ENCODE peak calls at places on chromosomes 13 and 19, in ten cellular contexts. B is naive thymus-derived CD4-positive, alpha-beta T cell; T is tibial nerve; D is HCT116; G is H9; P is foreskin keratinocyte; O is PC-3; Q is Panc1; S is cardiac muscle cell; K is heart left ventricle. N is an unnamed sample. For H3K4me1, the result is how much of the 10 kb centered on the place peaks cover.

GRCh38 chr13:91747164-91747563 is 348.7 kb downstream of the GPC5 start:
- DNase-seq in S (no peak), K (no peak), O (no peak), Q (no peak), B (no peak), T (no peak), D (no peak), G (no peak), P (no peak), N (no peak)

GRCh38 chr13:74574964-74575728 is 440.9 kb upstream of the KLF12 start:
- DNase-seq in Q (no peak), O (no peak), S (no peak), D (no peak), K (no peak), G (peak), T (no peak), B (no peak), P (no peak), N (no peak)

GRCh38 chr13:46612258-46612657 is 59.3 kb downstream of the LRCH1 start:
- DNase-seq in O (no peak), T (no peak), S (no peak), D (no peak), P (no peak), K (no peak), B (no peak), G (no peak), Q (no peak), N (no peak)

GRCh38 chr13:113774177-113775107 is 15.4 kb downstream of the TMEM255B start:
- DNase-seq in Q (peak), B (no peak), T (no peak), K (no peak), G (no peak), P (peak), O (peak), S (no peak), D (no peak), N (no peak)

GRCh38 chr19:54427586-54427985 is 12.3 kb downstream of the TTYH1 start:
- DNase-seq in S (no peak), O (no peak), K (no peak), D (no peak), Q (no peak), G (no peak), T (no peak), B (no peak), P (no peak), N (no peak)

GRCh38 chr13:83449666-83450395 is 432.4 kb downstream of the SLITRK1 start:
- DNase-seq in T (no peak), P (peak), D (no peak), Q (peak), K (no peak), O (peak), G (no peak), B (no peak), S (no peak), N (no peak)

GRCh38 chr19:49766938-49767315 is at the start of gene AP2A1:
- DNase-seq in S (no peak), G (no peak), O (no peak), D (no peak), B (no peak), P (no peak), Q (no peak), T (peak), K (no peak), N (no peak)

GRCh38 chr13:42270857-42271215 is 1.1 kb upstream of the AKAP11 start:
- DNase-seq in Q (no peak), O (no peak), T (no peak), P (no peak), G (no peak), K (no peak), B (no peak), D (no peak), S (no peak), N (no peak)

GRCh38 chr13:112954488-112955270 is 14.3 kb upstream of the MCF2L start:
- DNase-seq in O (no peak), T (no peak), K (no peak), D (no peak), B (no peak), G (no peak), Q (no peak), P (no peak), S (no peak), N (no peak)

GRCh38 chr19:18287836-18288772 is 6.7 kb upstream of the JUND start:
- DNase-seq in D (no peak), Q (no peak), K (no peak), P (no peak), T (no peak), B (no peak), S (peak), G (peak), O (no peak), N (no peak)

GRCh38 chr13:96862093-96862492 is 132.2 kb downstream of the OXGR1 start:
- DNase-seq in G (no peak), P (no peak), S (no peak), B (no peak), Q (no peak), K (no peak), O (no peak), D (no peak), T (no peak), N (no peak)

GRCh38 chr19:35915508-35915907 is 7.4 kb upstream of the TYROBP start:
- DNase-seq in O (no peak), S (no peak), T (no peak), Q (no peak), P (no peak), G (no peak), K (no peak), B (no peak), D (no peak), N (no peak)

GRCh38 chr19:35123573-35123972 is 8.0 kb downstream of the FXYD3 start:
- DNase-seq in Q (no peak), D (no peak), O (peak), P (peak), K (no peak), T (peak), G (no peak), S (no peak), B (no peak), N (no peak)

GRCh38 chr13:96089749-96090239 is at the start of gene HS6ST3:
- DNase-seq in Q (no peak), O (peak), K (peak), D (peak), B (no peak), G (peak), T (no peak), S (peak), P (no peak), N (no peak)

GRCh38 chr19:35311901-35312665 is 16.9 kb upstream of the CD22 start:
- DNase-seq in G (no peak), T (no peak), B (no peak), D (no peak), K (no peak), S (no peak), P (no peak), O (no peak), Q (no peak), N (no peak)

GRCh38 chr19:30691767-30692516 is 319.8 kb downstream of the ZNF536 start:
- DNase-seq in B (no peak), K (no peak), Q (no peak), S (no peak), O (no peak), T (no peak), D (no peak), G (no peak), P (no peak), N (no peak)

GRCh38 chr13:26518433-26519084 is 38.9 kb upstream of the WASF3 start:
- DNase-seq in S (no peak), Q (no peak), K (no peak), T (no peak), D (no peak), B (no peak), O (no peak), G (no peak), P (no peak), N (no peak)

GRCh38 chr13:40315416-40316064 is 350.9 kb downstream of the FOXO1 start:
- DNase-seq in S (no peak), P (peak), D (no peak), O (no peak), B (peak), T (no peak), G (no peak), Q (no peak), K (no peak), N (peak)

GRCh38 chr19:3248728-3249315 is 24.4 kb downstream of the CELF5 start:
- DNase-seq in S (no peak), K (no peak), O (no peak), B (no peak), D (no peak), T (no peak), Q (no peak), G (no peak), P (no peak), N (no peak)

GRCh38 chr13:98372886-98373285 is 195.8 kb upstream of the RNF113B start:
- DNase-seq in T (no peak), S (peak), Q (no peak), P (no peak), O (no peak), D (no peak), K (no peak), B (no peak), G (no peak), N (no peak)

GRCh38 chr13:113798200-113798811 is 39.3 kb downstream of the TMEM255B start:
- DNase-seq in G (no peak), B (no peak), T (no peak), Q (no peak), K (no peak), O (no peak), P (no peak), S (no peak), D (no peak), N (no peak)

GRCh38 chr19:16207490-16208025 is 9.8 kb downstream of the AP1M1 start:
- DNase-seq in D (no peak), O (no peak), K (no peak), T (no peak), G (no peak), S (no peak), P (no peak), B (no peak), Q (no peak), N (no peak)

GRCh38 chr19:50312967-50313811 is 16.0 kb downstream of the KCNC3 start:
- DNase-seq in G (no peak), D (no peak), S (no peak), K (no peak), P (no peak), Q (no peak), B (no peak), T (no peak), O (no peak), N (no peak)

GRCh38 chr13:47545630-47546029 is 455.4 kb downstream of the SUCLA2 start:
- DNase-seq in D (no peak), B (no peak), G (no peak), S (no peak), T (no peak), P (no peak), K (no peak), Q (no peak), O (no peak), N (no peak)

GRCh38 chr13:110950819-110951570 is 36.1 kb upstream of the ANKRD10 start:
- DNase-seq in Q (no peak), G (no peak), B (no peak), T (no peak), P (no peak), K (no peak), D (no peak), S (no peak), O (no peak), N (no peak)

GRCh38 chr19:13437919-13438618 is 68.2 kb downstream of the CACNA1A start:
- DNase-seq in G (no peak), D (no peak), P (peak), S (no peak), Q (no peak), O (no peak), B (no peak), K (no peak), T (no peak), N (no peak)

GRCh38 chr13:94272038-94272437 is 207.4 kb downstream of the DCT start:
- DNase-seq in O (peak), P (peak), G (no peak), K (no peak), B (no peak), T (no peak), Q (no peak), D (no peak), S (no peak), N (no peak)

GRCh38 chr19:3268326-3268725 is 43.9 kb downstream of the CELF5 start:
- DNase-seq in S (no peak), Q (no peak), T (no peak), D (no peak), G (no peak), B (no peak), K (no peak), P (no peak), O (no peak), N (no peak)

GRCh38 chr19:40549007-40549708 is 27.5 kb upstream of the SHKBP1 start:
- DNase-seq in K (peak), O (peak), S (peak), Q (no peak), D (peak), T (no peak), B (peak), P (no peak), G (peak), N (peak)

GRCh38 chr19:14333101-14333871 is 48.0 kb upstream of the ADGRE5 start:
- DNase-seq in Q (no peak), O (peak), G (peak), B (no peak), S (peak), T (no peak), D (no peak), K (no peak), P (peak), N (no peak)

GRCh38 chr13:30021611-30022010 is 171.2 kb upstream of the UBL3 start:
- DNase-seq in T (no peak), K (no peak), B (no peak), Q (no peak), O (no peak), S (no peak), G (no peak), D (no peak), P (no peak), N (no peak)

GRCh38 chr13:50244355-50244912 is 229.2 kb downstream of the KCNRG start:
- DNase-seq in T (no peak), K (no peak), Q (no peak), P (no peak), G (no peak), B (no peak), D (no peak), S (no peak), O (no peak), N (no peak)

GRCh38 chr13:30234763-30235162 is 72.6 kb downstream of the KATNAL1 start:
- DNase-seq in B (no peak), D (no peak), P (no peak), Q (no peak), G (no peak), O (no peak), S (no peak), K (no peak), T (no peak), N (no peak)

GRCh38 chr13:20544186-20544914 is 18.7 kb upstream of the CRYL1 start:
- DNase-seq in S (no peak), T (no peak), P (no peak), O (no peak), Q (no peak), D (no peak), K (no peak), B (no peak), G (no peak), N (no peak)

GRCh38 chr13:84609716-84610115 is 727.4 kb upstream of the SLITRK1 start:
- DNase-seq in B (no peak), T (no peak), P (peak), D (no peak), S (no peak), G (no peak), K (no peak), Q (no peak), O (peak), N (no peak)

GRCh38 chr19:50979758-50980157 is 4.0 kb downstream of the KLK7 start:
- DNase-seq in S (no peak), B (no peak), Q (no peak), T (no peak), K (no peak), D (no peak), O (no peak), P (no peak), G (no peak), N (no peak)

DNA sequence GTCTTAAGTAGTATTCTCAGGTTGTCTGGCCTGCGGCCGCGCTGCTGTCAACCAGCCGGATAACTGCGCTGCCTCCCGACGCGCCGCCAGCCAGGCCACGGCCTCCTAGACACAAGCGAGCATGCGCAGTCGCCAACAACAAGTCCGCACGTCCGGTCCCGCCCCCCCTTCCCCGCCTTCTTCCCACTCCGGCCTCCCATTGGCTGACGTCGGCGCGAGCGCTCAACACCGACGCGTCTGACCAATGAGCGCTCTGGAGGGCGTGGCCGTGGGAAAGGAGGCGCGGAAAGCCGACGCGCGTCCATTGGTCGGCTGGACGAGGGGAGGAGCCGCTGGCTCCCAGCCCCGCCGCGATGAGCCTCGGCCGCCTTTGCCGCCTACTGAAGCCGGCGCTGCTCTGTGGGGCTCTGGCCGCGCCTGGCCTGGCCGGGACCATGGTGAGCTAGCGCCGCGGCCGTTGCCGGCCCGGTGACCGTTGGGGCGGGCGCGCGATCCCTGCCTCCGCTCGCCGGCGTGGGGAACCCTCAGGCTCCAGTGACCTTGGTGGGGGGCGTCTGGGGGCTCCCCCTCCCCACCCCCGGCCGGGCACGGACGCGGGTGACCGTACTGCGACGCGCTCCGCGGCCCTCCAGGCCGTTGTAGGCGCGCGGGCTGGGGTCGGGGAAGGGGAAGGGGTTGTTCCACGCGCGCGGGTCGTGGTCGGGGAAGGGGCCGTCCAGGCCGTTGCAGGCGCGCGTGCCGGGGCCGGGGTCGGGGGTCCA is at the start of gene GPX4:
- DNase-seq in B (peak), S (peak), O (peak), T (peak), G (peak), P (peak), Q (peak), K (peak), D (peak), N (peak)
- H3K4me1 ChIP-seq in B (under half), S (under half), O (under half), T (under half), G (under half), P (under half), Q (under half), K (half or more), D (under half), N (under half)

GRCh38 chr13:99723847-99724246 is 222.6 kb downstream of the TM9SF2 start:
- DNase-seq in P (no peak), K (no peak), S (no peak), T (no peak), Q (no peak), G (no peak), D (no peak), O (no peak), B (no peak), N (no peak)

GRCh38 chr13:99722931-99723330 is 221.7 kb downstream of the TM9SF2 start:
- DNase-seq in K (no peak), O (no peak), D (no peak), T (no peak), P (no peak), B (no peak), G (no peak), Q (no peak), S (no peak), N (no peak)

GRCh38 chr13:99724633-99725517 is 223.6 kb downstream of the TM9SF2 start:
- DNase-seq in S (no peak), D (no peak), O (no peak), B (no peak), T (no peak), Q (no peak), P (no peak), K (no peak), G (no peak), N (no peak)

GRCh38 chr13:99722419-99722818 is 221.1 kb downstream of the TM9SF2 start:
- DNase-seq in Q (no peak), K (no peak), D (no peak), P (no peak), S (no peak), G (no peak), T (no peak), O (no peak), B (no peak), N (no peak)

GRCh38 chr13:99721606-99722384 is 220.5 kb downstream of the TM9SF2 start:
- DNase-seq in K (no peak), D (no peak), G (no peak), B (no peak), Q (no peak), S (no peak), O (no peak), P (no peak), T (no peak), N (no peak)
- H3K4me1 ChIP-seq in K (under half), D (under half), G (under half), B (under half), Q (under half), S (under half), O (under half), P (under half), T (under half), N (under half)

GRCh38 chr13:69706807-69707206 is 400.8 kb upstream of the ATXN8OS start:
- DNase-seq in O (no peak), D (no peak), P (no peak), S (no peak), B (no peak), G (no peak), K (no peak), T (no peak), Q (no peak), N (no peak)
- H3K4me1 ChIP-seq in O (under half), D (under half), P (under half), S (under half), B (under half), G (under half), K (under half), T (under half), Q (under half), N (under half)

GRCh38 chr19:8641908-8642547 is 11.6 kb downstream of the NFILZ start:
- DNase-seq in O (peak), K (no peak), S (peak), D (peak), T (no peak), B (peak), P (peak), Q (no peak), G (no peak), N (no peak)
- H3K4me1 ChIP-seq in O (under half), K (under half), S (under half), D (under half), T (under half), B (under half), P (under half), Q (under half), G (under half), N (under half)

DNA sequence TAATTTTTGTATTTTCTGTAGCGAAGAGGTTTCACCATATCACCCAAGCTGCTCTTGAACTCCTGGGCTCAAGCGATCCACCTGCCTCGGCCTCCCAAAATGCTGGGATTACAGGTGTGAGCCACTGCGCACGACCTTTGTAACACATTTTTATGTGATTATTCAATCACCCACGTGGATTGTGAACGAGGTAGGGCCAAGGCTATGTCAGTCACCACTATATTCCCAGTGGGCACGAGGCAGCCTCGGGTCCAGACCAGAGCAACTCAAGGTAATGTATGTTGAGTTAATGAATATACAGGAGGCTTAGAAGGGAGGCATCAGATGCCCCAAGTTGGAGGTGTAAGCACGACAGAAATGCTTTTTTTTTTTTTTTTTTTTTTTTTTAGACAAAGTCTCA is 8.9 kb downstream of the PTGIR start:
- DNase-seq in T (no peak), S (no peak), D (no peak), B (no peak), G (no peak), Q (no peak), P (no peak), O (no peak), K (no peak), N (no peak)
- H3K4me1 ChIP-seq in T (under half), S (under half), D (under half), B (half or more), G (under half), Q (under half), P (under half), O (under half), K (under half), N (half or more)

N was measured in CD8-positive, alpha-beta memory T cell.